ENCODE peak calls at places on chromosome 17, in nine cellular contexts. One of them, this sample, is unnamed.
A peak's percentile ranks its signal among the peaks of the same experiment; 100 is the strongest.

GRCh38 chr17:50471009-50471905 is 2.6 kb upstream of the CHAD start:
- DNase-seq in A673: no peak
- DNase-seq in endodermal cell: no peak
- DNase-seq in brain microvascular endothelial cell: no peak
- DNase-seq in pancreas: no peak
- DNase-seq in GM12878: no peak
- DNase-seq in left ventricle myocardium inferior: no peak
- DNase-seq in tibial nerve: no peak
- DNase-seq in ovary: no peak
- DNase-seq in this sample: no peak

GRCh38 chr17:57436565-57436964 is 180.2 kb downstream of the MSI2 start:
- DNase-seq in ovary: no peak
- DNase-seq in tibial nerve: no peak
- DNase-seq in A673: no peak
- DNase-seq in GM12878: no peak
- DNase-seq in endodermal cell: no peak
- DNase-seq in left ventricle myocardium inferior: no peak
- DNase-seq in brain microvascular endothelial cell: no peak
- DNase-seq in pancreas: no peak
- DNase-seq in this sample: no peak

GRCh38 chr17:6487243-6488007 is 43.2 kb downstream of the PIMREG start:
- DNase-seq in left ventricle myocardium inferior: no peak
- DNase-seq in GM12878: no peak
- DNase-seq in pancreas: no peak
- DNase-seq in A673: peak; percentile 76
- DNase-seq in tibial nerve: peak; percentile 23
- DNase-seq in ovary: no peak
- DNase-seq in endodermal cell: no peak
- DNase-seq in brain microvascular endothelial cell: no peak
- DNase-seq in this sample: no peak

GRCh38 chr17:27494192-27495091 is 38.2 kb downstream of the KSR1 start:
- DNase-seq in tibial nerve: peak; percentile 78
- DNase-seq in pancreas: peak; percentile 92
- DNase-seq in A673: peak; percentile 46
- DNase-seq in brain microvascular endothelial cell: no peak
- DNase-seq in endodermal cell: peak; percentile 84
- DNase-seq in GM12878: no peak
- DNase-seq in ovary: no peak
- DNase-seq in left ventricle myocardium inferior: peak; percentile 67
- DNase-seq in this sample: peak; percentile 92

GRCh38 chr17:55587608-55588139 is 76.4 kb upstream of the SMIM36 start:
- DNase-seq in A673: no peak
- DNase-seq in brain microvascular endothelial cell: no peak
- DNase-seq in endodermal cell: no peak
- DNase-seq in ovary: no peak
- DNase-seq in pancreas: no peak
- DNase-seq in GM12878: no peak
- DNase-seq in left ventricle myocardium inferior: peak; percentile 37
- DNase-seq in tibial nerve: peak; percentile 64
- DNase-seq in this sample: no peak

GRCh38 chr17:27649929-27650328 is 18.9 kb downstream of the LGALS9 start:
- DNase-seq in pancreas: no peak
- DNase-seq in left ventricle myocardium inferior: peak; percentile 46
- DNase-seq in ovary: no peak
- DNase-seq in tibial nerve: peak; percentile 30
- DNase-seq in endodermal cell: no peak
- DNase-seq in A673: no peak
- DNase-seq in GM12878: no peak
- DNase-seq in brain microvascular endothelial cell: no peak
- DNase-seq in this sample: peak; percentile 65

GRCh38 chr17:37089998-37090397 is 141.2 kb downstream of the AATF start:
- DNase-seq in tibial nerve: no peak
- DNase-seq in brain microvascular endothelial cell: no peak
- DNase-seq in GM12878: peak; percentile 23
- DNase-seq in ovary: no peak
- DNase-seq in pancreas: no peak
- DNase-seq in endodermal cell: no peak
- DNase-seq in left ventricle myocardium inferior: no peak
- DNase-seq in A673: no peak
- DNase-seq in this sample: no peak

GRCh38 chr17:41265078-41265477 is at the start of gene KRTAP9-6:
- DNase-seq in GM12878: no peak
- DNase-seq in left ventricle myocardium inferior: no peak
- DNase-seq in brain microvascular endothelial cell: no peak
- DNase-seq in tibial nerve: no peak
- DNase-seq in ovary: no peak
- DNase-seq in endodermal cell: no peak
- DNase-seq in pancreas: no peak
- DNase-seq in A673: no peak
- DNase-seq in this sample: no peak

GRCh38 chr17:58452738-58453137 is 35.4 kb upstream of the RNF43 start:
- DNase-seq in tibial nerve: no peak
- DNase-seq in endodermal cell: peak; percentile 56
- DNase-seq in GM12878: no peak
- DNase-seq in pancreas: no peak
- DNase-seq in ovary: no peak
- DNase-seq in A673: no peak
- DNase-seq in brain microvascular endothelial cell: peak; percentile 38
- DNase-seq in left ventricle myocardium inferior: no peak
- DNase-seq in this sample: no peak

GRCh38 chr17:79533116-79533515 is 77.7 kb downstream of the RBFOX3 start:
- DNase-seq in left ventricle myocardium inferior: no peak
- DNase-seq in pancreas: no peak
- DNase-seq in brain microvascular endothelial cell: no peak
- DNase-seq in GM12878: no peak
- DNase-seq in endodermal cell: no peak
- DNase-seq in A673: no peak
- DNase-seq in ovary: no peak
- DNase-seq in tibial nerve: no peak
- DNase-seq in this sample: no peak

DNA sequence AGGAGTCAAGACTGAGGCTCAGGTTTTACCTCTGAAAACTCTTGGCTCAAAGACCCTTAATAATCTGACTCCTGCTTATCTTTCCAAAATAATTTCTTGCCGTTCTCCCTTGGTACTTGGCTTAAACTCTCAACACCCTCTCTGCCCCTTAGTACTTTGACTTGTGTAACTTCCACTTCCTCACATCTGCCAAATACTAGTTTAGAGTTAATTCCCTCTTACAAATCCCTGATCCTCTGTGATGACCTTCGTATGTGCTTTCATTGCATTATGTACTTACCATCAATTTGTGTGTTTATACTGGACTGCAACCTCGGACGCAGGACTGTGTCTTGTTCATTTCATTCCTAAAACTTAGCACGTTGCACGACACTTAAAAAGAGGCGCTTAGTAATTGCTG is 35.2 kb downstream of the ZNF207 start:
- DNase-seq in ovary: no peak
- DNase-seq in tibial nerve: no peak
- DNase-seq in endodermal cell: no peak
- DNase-seq in left ventricle myocardium inferior: no peak
- DNase-seq in GM12878: no peak
- DNase-seq in pancreas: no peak
- DNase-seq in brain microvascular endothelial cell: no peak
- DNase-seq in A673: no peak
- DNase-seq in this sample: no peak
- H3K36me3 ChIP-seq in ovary: no peaks in the 10 kb centered on the region
- H3K36me3 ChIP-seq in tibial nerve: peaks cover 51% of the 10 kb centered on the region
- H3K36me3 ChIP-seq in endodermal cell: peaks cover 54% of the 10 kb centered on the region
- H3K36me3 ChIP-seq in left ventricle myocardium inferior: peaks cover 39% of the 10 kb centered on the region
- H3K36me3 ChIP-seq in GM12878: peaks cover 10% of the 10 kb centered on the region
- H3K36me3 ChIP-seq in pancreas: peaks cover under 1% of the 10 kb centered on the region
- H3K36me3 ChIP-seq in brain microvascular endothelial cell: peaks cover 16% of the 10 kb centered on the region
- H3K36me3 ChIP-seq in A673: peaks cover 3% of the 10 kb centered on the region
- H3K36me3 ChIP-seq in this sample: peaks cover 34% of the 10 kb centered on the region

GRCh38 chr17:80894439-80894721 is 97.3 kb upstream of the CHMP6 start:
- DNase-seq in endodermal cell: no peak
- DNase-seq in brain microvascular endothelial cell: no peak
- DNase-seq in pancreas: no peak
- DNase-seq in A673: no peak
- DNase-seq in tibial nerve: no peak
- DNase-seq in ovary: no peak
- DNase-seq in left ventricle myocardium inferior: no peak
- DNase-seq in GM12878: no peak
- DNase-seq in this sample: no peak
- TF ChIP-seq CTCF in endodermal cell: peak; percentile 50
- TF ChIP-seq CTCF in brain microvascular endothelial cell: peak; percentile 54
- TF ChIP-seq CTCF in pancreas: no peak
- TF ChIP-seq CTCF in A673: no peak
- TF ChIP-seq CTCF in tibial nerve: no peak
- TF ChIP-seq CTCF in ovary: no peak
- TF ChIP-seq CTCF in left ventricle myocardium inferior: no peak
- TF ChIP-seq CTCF in GM12878: no peak
- TF ChIP-seq CTCF in this sample: no peak

GRCh38 chr17:45934044-45934979 is 40.0 kb downstream of the MAPT start:
- DNase-seq in pancreas: no peak
- DNase-seq in brain microvascular endothelial cell: no peak
- DNase-seq in endodermal cell: no peak
- DNase-seq in tibial nerve: no peak
- DNase-seq in ovary: no peak
- DNase-seq in GM12878: no peak
- DNase-seq in left ventricle myocardium inferior: no peak
- DNase-seq in A673: no peak
- DNase-seq in this sample: no peak

GRCh38 chr17:45939398-45939797 is 45.0 kb downstream of the MAPT start:
- DNase-seq in GM12878: no peak
- DNase-seq in endodermal cell: no peak
- DNase-seq in left ventricle myocardium inferior: no peak
- DNase-seq in ovary: no peak
- DNase-seq in pancreas: no peak
- DNase-seq in brain microvascular endothelial cell: no peak
- DNase-seq in tibial nerve: no peak
- DNase-seq in A673: no peak
- DNase-seq in this sample: no peak

GRCh38 chr17:45935197-45935709 is 40.9 kb downstream of the MAPT start:
- DNase-seq in brain microvascular endothelial cell: no peak
- DNase-seq in tibial nerve: no peak
- DNase-seq in endodermal cell: no peak
- DNase-seq in ovary: no peak
- DNase-seq in A673: no peak
- DNase-seq in left ventricle myocardium inferior: no peak
- DNase-seq in pancreas: no peak
- DNase-seq in GM12878: no peak
- DNase-seq in this sample: no peak

GRCh38 chr17:45936610-45937009 is 42.3 kb downstream of the MAPT start:
- DNase-seq in ovary: no peak
- DNase-seq in endodermal cell: no peak
- DNase-seq in GM12878: no peak
- DNase-seq in brain microvascular endothelial cell: no peak
- DNase-seq in tibial nerve: no peak
- DNase-seq in A673: no peak
- DNase-seq in left ventricle myocardium inferior: no peak
- DNase-seq in pancreas: no peak
- DNase-seq in this sample: no peak

GRCh38 chr17:45935710-45936509 is 41.6 kb downstream of the MAPT start:
- DNase-seq in GM12878: no peak
- DNase-seq in pancreas: no peak
- DNase-seq in ovary: no peak
- DNase-seq in A673: no peak
- DNase-seq in left ventricle myocardium inferior: no peak
- DNase-seq in tibial nerve: no peak
- DNase-seq in brain microvascular endothelial cell: no peak
- DNase-seq in endodermal cell: no peak
- DNase-seq in this sample: no peak
- H3K36me3 ChIP-seq in GM12878: no peaks in the 10 kb centered on the region
- H3K36me3 ChIP-seq in pancreas: no peaks in the 10 kb centered on the region
- H3K36me3 ChIP-seq in ovary: no peaks in the 10 kb centered on the region
- H3K36me3 ChIP-seq in A673: no peaks in the 10 kb centered on the region
- H3K36me3 ChIP-seq in left ventricle myocardium inferior: no peaks in the 10 kb centered on the region
- H3K36me3 ChIP-seq in tibial nerve: no peaks in the 10 kb centered on the region
- H3K36me3 ChIP-seq in brain microvascular endothelial cell: no peaks in the 10 kb centered on the region
- H3K36me3 ChIP-seq in endodermal cell: no peaks in the 10 kb centered on the region
- H3K36me3 ChIP-seq in this sample: no peaks in the 10 kb centered on the region

GRCh38 chr17:19812407-19812806 is 55.3 kb downstream of the ULK2 start:
- DNase-seq in ovary: no peak
- DNase-seq in tibial nerve: no peak
- DNase-seq in GM12878: no peak
- DNase-seq in left ventricle myocardium inferior: no peak
- DNase-seq in pancreas: no peak
- DNase-seq in brain microvascular endothelial cell: no peak
- DNase-seq in A673: peak; percentile 18
- DNase-seq in endodermal cell: peak; percentile 59
- DNase-seq in this sample: no peak
- TF ChIP-seq CTCF in ovary: no peak
- TF ChIP-seq CTCF in tibial nerve: peak; percentile 24
- TF ChIP-seq CTCF in GM12878: peak; percentile 30
- TF ChIP-seq CTCF in left ventricle myocardium inferior: no peak
- TF ChIP-seq CTCF in pancreas: no peak
- TF ChIP-seq CTCF in brain microvascular endothelial cell: peak; percentile 69
- TF ChIP-seq CTCF in A673: peak; percentile 42
- TF ChIP-seq CTCF in endodermal cell: peak; percentile 67
- TF ChIP-seq CTCF in this sample: no peak

GRCh38 chr17:39178516-39178915 is 12.6 kb upstream of the ARL5C start:
- DNase-seq in ovary: no peak
- DNase-seq in tibial nerve: no peak
- DNase-seq in pancreas: no peak
- DNase-seq in GM12878: no peak
- DNase-seq in A673: no peak
- DNase-seq in brain microvascular endothelial cell: peak; percentile 40
- DNase-seq in left ventricle myocardium inferior: no peak
- DNase-seq in endodermal cell: no peak
- DNase-seq in this sample: no peak
- H3K36me3 ChIP-seq in ovary: no peaks in the 10 kb centered on the region
- H3K36me3 ChIP-seq in tibial nerve: peaks cover 74% of the 10 kb centered on the region
- H3K36me3 ChIP-seq in pancreas: no peaks in the 10 kb centered on the region
- H3K36me3 ChIP-seq in GM12878: peaks cover 7% of the 10 kb centered on the region
- H3K36me3 ChIP-seq in A673: no peaks in the 10 kb centered on the region
- H3K36me3 ChIP-seq in brain microvascular endothelial cell: peaks cover 45% of the 10 kb centered on the region
- H3K36me3 ChIP-seq in left ventricle myocardium inferior: peaks cover 17% of the 10 kb centered on the region
- H3K36me3 ChIP-seq in endodermal cell: peaks cover 28% of the 10 kb centered on the region
- H3K36me3 ChIP-seq in this sample: peaks cover 85% of the 10 kb centered on the region

GRCh38 chr17:62692159-62692651 is 64.7 kb downstream of the MRC2 start:
- DNase-seq in tibial nerve: no peak
- DNase-seq in A673: no peak
- DNase-seq in brain microvascular endothelial cell: no peak
- DNase-seq in endodermal cell: peak; percentile 62
- DNase-seq in ovary: no peak
- DNase-seq in left ventricle myocardium inferior: no peak
- DNase-seq in GM12878: no peak
- DNase-seq in pancreas: no peak
- DNase-seq in this sample: no peak

GRCh38 chr17:62688398-62689140 is 61.1 kb downstream of the MRC2 start:
- DNase-seq in left ventricle myocardium inferior: no peak
- DNase-seq in ovary: no peak
- DNase-seq in endodermal cell: no peak
- DNase-seq in pancreas: peak; percentile 43
- DNase-seq in brain microvascular endothelial cell: no peak
- DNase-seq in GM12878: no peak
- DNase-seq in A673: no peak
- DNase-seq in tibial nerve: no peak
- DNase-seq in this sample: no peak

GRCh38 chr17:62689441-62690167 is 62.1 kb downstream of the MRC2 start:
- DNase-seq in ovary: no peak
- DNase-seq in tibial nerve: no peak
- DNase-seq in brain microvascular endothelial cell: no peak
- DNase-seq in A673: no peak
- DNase-seq in endodermal cell: peak; percentile 42
- DNase-seq in pancreas: no peak
- DNase-seq in GM12878: no peak
- DNase-seq in left ventricle myocardium inferior: no peak
- DNase-seq in this sample: no peak

GRCh38 chr17:62687997-62688396 is 60.5 kb downstream of the MRC2 start:
- DNase-seq in GM12878: no peak
- DNase-seq in endodermal cell: peak; percentile 41
- DNase-seq in pancreas: no peak
- DNase-seq in ovary: no peak
- DNase-seq in tibial nerve: no peak
- DNase-seq in left ventricle myocardium inferior: no peak
- DNase-seq in brain microvascular endothelial cell: no peak
- DNase-seq in A673: no peak
- DNase-seq in this sample: no peak

GRCh38 chr17:62690168-62690897 is 62.9 kb downstream of the MRC2 start:
- DNase-seq in pancreas: no peak
- DNase-seq in tibial nerve: no peak
- DNase-seq in brain microvascular endothelial cell: no peak
- DNase-seq in ovary: no peak
- DNase-seq in endodermal cell: peak; percentile 63
- DNase-seq in GM12878: no peak
- DNase-seq in A673: no peak
- DNase-seq in left ventricle myocardium inferior: no peak
- DNase-seq in this sample: no peak
- TF ChIP-seq CTCF in pancreas: no peak
- TF ChIP-seq CTCF in tibial nerve: no peak
- TF ChIP-seq CTCF in brain microvascular endothelial cell: no peak
- TF ChIP-seq CTCF in ovary: no peak
- TF ChIP-seq CTCF in endodermal cell: peak; percentile 26
- TF ChIP-seq CTCF in GM12878: no peak
- TF ChIP-seq CTCF in A673: no peak
- TF ChIP-seq CTCF in left ventricle myocardium inferior: no peak
- TF ChIP-seq CTCF in this sample: no peak